ENCODE peak calls at places on chromosomes 1 and 21, in nine cellular contexts. One of them, this sample, is unnamed.

GRCh38 chr21:46599251-46599572 is 5.7 kb downstream of the S100B start:
- DNase-seq in NAMALWA: no peak
- DNase-seq in naive thymus-derived CD8-positive, alpha-beta T cell: no peak
- DNase-seq in B cell: no peak
- DNase-seq in NCI-H524: peak
- DNase-seq in NCI-H1417 treated with DMSO at 0.1 percent for 48 hours: no peak
- DNase-seq in stimulated activated CD8-positive, alpha-beta memory T cell treated with anti-CD3 and anti-CD28 coated beads, Interleukin-4, amount 100 ng/mL, for 24 hours: no peak
- DNase-seq in neuronal stem cell: peak
- DNase-seq in T-helper 9 cell: no peak
- DNase-seq in this sample: no peak

GRCh38 chr1:84698151-84698651 is 7.9 kb upstream of the SSX2IP start:
- DNase-seq in naive thymus-derived CD8-positive, alpha-beta T cell: no peak
- DNase-seq in neuronal stem cell: no peak
- DNase-seq in stimulated activated CD8-positive, alpha-beta memory T cell treated with anti-CD3 and anti-CD28 coated beads, Interleukin-4, amount 100 ng/mL, for 24 hours: no peak
- DNase-seq in T-helper 9 cell: no peak
- DNase-seq in NCI-H1417 treated with DMSO at 0.1 percent for 48 hours: no peak
- DNase-seq in NCI-H524: peak
- DNase-seq in B cell: no peak
- DNase-seq in NAMALWA: no peak
- DNase-seq in this sample: no peak

GRCh38 chr1:110673805-110674336 is 869 bp downstream of the KCNA3 start:
- DNase-seq in NCI-H1417 treated with DMSO at 0.1 percent for 48 hours: no peak
- DNase-seq in naive thymus-derived CD8-positive, alpha-beta T cell: peak
- DNase-seq in NAMALWA: no peak
- DNase-seq in neuronal stem cell: no peak
- DNase-seq in NCI-H524: no peak
- DNase-seq in B cell: no peak
- DNase-seq in stimulated activated CD8-positive, alpha-beta memory T cell treated with anti-CD3 and anti-CD28 coated beads, Interleukin-4, amount 100 ng/mL, for 24 hours: no peak
- DNase-seq in T-helper 9 cell: peak
- DNase-seq in this sample: no peak

GRCh38 chr1:22778842-22779520 is 68.3 kb downstream of the EPHB2 start:
- DNase-seq in T-helper 9 cell: no peak
- DNase-seq in neuronal stem cell: no peak
- DNase-seq in B cell: no peak
- DNase-seq in NCI-H1417 treated with DMSO at 0.1 percent for 48 hours: no peak
- DNase-seq in NAMALWA: no peak
- DNase-seq in naive thymus-derived CD8-positive, alpha-beta T cell: no peak
- DNase-seq in NCI-H524: no peak
- DNase-seq in stimulated activated CD8-positive, alpha-beta memory T cell treated with anti-CD3 and anti-CD28 coated beads, Interleukin-4, amount 100 ng/mL, for 24 hours: no peak
- DNase-seq in this sample: no peak

GRCh38 chr1:203796223-203796747 is 862 bp downstream of the ZBED6 start:
- DNase-seq in stimulated activated CD8-positive, alpha-beta memory T cell treated with anti-CD3 and anti-CD28 coated beads, Interleukin-4, amount 100 ng/mL, for 24 hours: peak
- DNase-seq in NCI-H524: peak
- DNase-seq in T-helper 9 cell: peak
- DNase-seq in naive thymus-derived CD8-positive, alpha-beta T cell: no peak
- DNase-seq in B cell: peak
- DNase-seq in neuronal stem cell: no peak
- DNase-seq in NCI-H1417 treated with DMSO at 0.1 percent for 48 hours: no peak
- DNase-seq in NAMALWA: peak
- DNase-seq in this sample: no peak

GRCh38 chr1:210262167-210262896 is 29.7 kb downstream of the SERTAD4 start:
- DNase-seq in neuronal stem cell: no peak
- DNase-seq in T-helper 9 cell: no peak
- DNase-seq in NAMALWA: no peak
- DNase-seq in naive thymus-derived CD8-positive, alpha-beta T cell: no peak
- DNase-seq in NCI-H1417 treated with DMSO at 0.1 percent for 48 hours: no peak
- DNase-seq in B cell: no peak
- DNase-seq in NCI-H524: peak
- DNase-seq in stimulated activated CD8-positive, alpha-beta memory T cell treated with anti-CD3 and anti-CD28 coated beads, Interleukin-4, amount 100 ng/mL, for 24 hours: no peak
- DNase-seq in this sample: no peak

GRCh38 chr1:201745023-201745422 is 83.9 kb upstream of the IPO9 start:
- DNase-seq in NCI-H524: no peak
- DNase-seq in B cell: no peak
- DNase-seq in naive thymus-derived CD8-positive, alpha-beta T cell: no peak
- DNase-seq in T-helper 9 cell: no peak
- DNase-seq in NAMALWA: no peak
- DNase-seq in NCI-H1417 treated with DMSO at 0.1 percent for 48 hours: no peak
- DNase-seq in neuronal stem cell: no peak
- DNase-seq in stimulated activated CD8-positive, alpha-beta memory T cell treated with anti-CD3 and anti-CD28 coated beads, Interleukin-4, amount 100 ng/mL, for 24 hours: no peak
- DNase-seq in this sample: no peak

GRCh38 chr1:219120625-219121544 is 52.8 kb upstream of the LYPLAL1 start:
- DNase-seq in neuronal stem cell: no peak
- DNase-seq in NAMALWA: no peak
- DNase-seq in NCI-H524: peak
- DNase-seq in T-helper 9 cell: no peak
- DNase-seq in B cell: no peak
- DNase-seq in naive thymus-derived CD8-positive, alpha-beta T cell: no peak
- DNase-seq in NCI-H1417 treated with DMSO at 0.1 percent for 48 hours: no peak
- DNase-seq in stimulated activated CD8-positive, alpha-beta memory T cell treated with anti-CD3 and anti-CD28 coated beads, Interleukin-4, amount 100 ng/mL, for 24 hours: no peak
- DNase-seq in this sample: no peak

GRCh38 chr1:202343652-202344349 is 2.1 kb upstream of the UBE2T start:
- DNase-seq in NAMALWA: peak
- DNase-seq in B cell: peak
- DNase-seq in NCI-H524: peak
- DNase-seq in T-helper 9 cell: no peak
- DNase-seq in NCI-H1417 treated with DMSO at 0.1 percent for 48 hours: no peak
- DNase-seq in neuronal stem cell: peak
- DNase-seq in stimulated activated CD8-positive, alpha-beta memory T cell treated with anti-CD3 and anti-CD28 coated beads, Interleukin-4, amount 100 ng/mL, for 24 hours: no peak
- DNase-seq in naive thymus-derived CD8-positive, alpha-beta T cell: no peak
- DNase-seq in this sample: peak

GRCh38 chr1:74396942-74397341 is 115.5 kb downstream of the LRRC53 start:
- DNase-seq in NAMALWA: no peak
- DNase-seq in T-helper 9 cell: no peak
- DNase-seq in B cell: no peak
- DNase-seq in NCI-H1417 treated with DMSO at 0.1 percent for 48 hours: no peak
- DNase-seq in stimulated activated CD8-positive, alpha-beta memory T cell treated with anti-CD3 and anti-CD28 coated beads, Interleukin-4, amount 100 ng/mL, for 24 hours: no peak
- DNase-seq in neuronal stem cell: no peak
- DNase-seq in NCI-H524: no peak
- DNase-seq in naive thymus-derived CD8-positive, alpha-beta T cell: no peak
- DNase-seq in this sample: no peak

GRCh38 chr1:10339815-10340214 is 59.0 kb upstream of the PGD start:
- DNase-seq in NCI-H524: no peak
- DNase-seq in naive thymus-derived CD8-positive, alpha-beta T cell: no peak
- DNase-seq in stimulated activated CD8-positive, alpha-beta memory T cell treated with anti-CD3 and anti-CD28 coated beads, Interleukin-4, amount 100 ng/mL, for 24 hours: no peak
- DNase-seq in NAMALWA: no peak
- DNase-seq in T-helper 9 cell: no peak
- DNase-seq in B cell: no peak
- DNase-seq in NCI-H1417 treated with DMSO at 0.1 percent for 48 hours: no peak
- DNase-seq in neuronal stem cell: peak
- DNase-seq in this sample: no peak

GRCh38 chr1:5769146-5769545 is 223.1 kb downstream of the NPHP4 start:
- DNase-seq in neuronal stem cell: no peak
- DNase-seq in stimulated activated CD8-positive, alpha-beta memory T cell treated with anti-CD3 and anti-CD28 coated beads, Interleukin-4, amount 100 ng/mL, for 24 hours: no peak
- DNase-seq in NAMALWA: no peak
- DNase-seq in naive thymus-derived CD8-positive, alpha-beta T cell: no peak
- DNase-seq in NCI-H524: no peak
- DNase-seq in B cell: no peak
- DNase-seq in NCI-H1417 treated with DMSO at 0.1 percent for 48 hours: no peak
- DNase-seq in T-helper 9 cell: no peak
- DNase-seq in this sample: no peak

GRCh38 chr21:44298301-44298700 is 1.6 kb upstream of the PFKL start:
- DNase-seq in neuronal stem cell: no peak
- DNase-seq in B cell: no peak
- DNase-seq in NCI-H1417 treated with DMSO at 0.1 percent for 48 hours: no peak
- DNase-seq in NAMALWA: peak
- DNase-seq in NCI-H524: peak
- DNase-seq in T-helper 9 cell: no peak
- DNase-seq in naive thymus-derived CD8-positive, alpha-beta T cell: no peak
- DNase-seq in stimulated activated CD8-positive, alpha-beta memory T cell treated with anti-CD3 and anti-CD28 coated beads, Interleukin-4, amount 100 ng/mL, for 24 hours: no peak
- DNase-seq in this sample: no peak

GRCh38 chr1:10691740-10692125 is 104.7 kb downstream of the CASZ1 start:
- DNase-seq in NCI-H524: no peak
- DNase-seq in NCI-H1417 treated with DMSO at 0.1 percent for 48 hours: no peak
- DNase-seq in stimulated activated CD8-positive, alpha-beta memory T cell treated with anti-CD3 and anti-CD28 coated beads, Interleukin-4, amount 100 ng/mL, for 24 hours: no peak
- DNase-seq in B cell: no peak
- DNase-seq in naive thymus-derived CD8-positive, alpha-beta T cell: no peak
- DNase-seq in T-helper 9 cell: no peak
- DNase-seq in neuronal stem cell: no peak
- DNase-seq in NAMALWA: no peak
- DNase-seq in this sample: no peak

GRCh38 chr1:25568834-25569598 is 25.6 kb downstream of the LDLRAP1 start:
- DNase-seq in NAMALWA: no peak
- DNase-seq in naive thymus-derived CD8-positive, alpha-beta T cell: no peak
- DNase-seq in T-helper 9 cell: no peak
- DNase-seq in NCI-H1417 treated with DMSO at 0.1 percent for 48 hours: no peak
- DNase-seq in neuronal stem cell: no peak
- DNase-seq in stimulated activated CD8-positive, alpha-beta memory T cell treated with anti-CD3 and anti-CD28 coated beads, Interleukin-4, amount 100 ng/mL, for 24 hours: no peak
- DNase-seq in B cell: no peak
- DNase-seq in NCI-H524: no peak
- DNase-seq in this sample: no peak

GRCh38 chr1:2529776-2530500 is at the start of gene HES5:
- DNase-seq in naive thymus-derived CD8-positive, alpha-beta T cell: no peak
- DNase-seq in B cell: no peak
- DNase-seq in NCI-H1417 treated with DMSO at 0.1 percent for 48 hours: no peak
- DNase-seq in stimulated activated CD8-positive, alpha-beta memory T cell treated with anti-CD3 and anti-CD28 coated beads, Interleukin-4, amount 100 ng/mL, for 24 hours: no peak
- DNase-seq in neuronal stem cell: peak
- DNase-seq in T-helper 9 cell: no peak
- DNase-seq in NCI-H524: no peak
- DNase-seq in NAMALWA: no peak
- DNase-seq in this sample: peak

GRCh38 chr1:100626397-100626796 is 88.5 kb downstream of the GPR88 start:
- DNase-seq in NCI-H524: no peak
- DNase-seq in neuronal stem cell: no peak
- DNase-seq in B cell: no peak
- DNase-seq in NAMALWA: no peak
- DNase-seq in naive thymus-derived CD8-positive, alpha-beta T cell: no peak
- DNase-seq in stimulated activated CD8-positive, alpha-beta memory T cell treated with anti-CD3 and anti-CD28 coated beads, Interleukin-4, amount 100 ng/mL, for 24 hours: no peak
- DNase-seq in NCI-H1417 treated with DMSO at 0.1 percent for 48 hours: no peak
- DNase-seq in T-helper 9 cell: no peak
- DNase-seq in this sample: no peak